ENCODE peak calls at places on chromosomes 5 and 9, in nine cellular contexts. F is heart right ventricle, C is adipocyte, H is ovary, G is kidney, A is testis, B is GM23338, I is A673, J is breast epithelium. L is an unnamed sample.

GRCh38 chr5:170623576-170624181 is 119.9 kb downstream of the KCNIP1 start:
- DNase-seq in B (peak; percentile 93), J (peak; percentile 44), G (no peak), H (no peak), A (peak; percentile 74), I (peak; percentile 56), C (peak; percentile 37), F (no peak), L (peak; percentile 49)

GRCh38 chr9:19992556-19992955 is 203.7 kb upstream of the SLC24A2 start:
- DNase-seq in A (no peak), B (no peak), C (peak; percentile 34), H (no peak), I (no peak), G (no peak), F (no peak), J (no peak), L (no peak)

GRCh38 chr5:137605377-137605776 is 106.3 kb upstream of the SPOCK1 start:
- DNase-seq in A (no peak), F (no peak), B (peak; percentile 62), G (no peak), H (no peak), C (peak; percentile 49), I (peak; percentile 52), J (no peak), L (no peak)

GRCh38 chr5:119063579-119064379 is 7.1 kb upstream of the DMXL1 start:
- DNase-seq in A (no peak), J (no peak), B (no peak), H (no peak), F (no peak), I (peak; percentile 15), G (no peak), C (peak; percentile 75), L (no peak)

GRCh38 chr9:82117025-82117424 is 128.5 kb downstream of the SPATA31D1 start:
- DNase-seq in B (no peak), A (peak; percentile 38), F (peak; percentile 10), C (peak; percentile 68), H (no peak), G (no peak), I (no peak), J (no peak), L (no peak)

GRCh38 chr9:35675732-35676392 is 2.1 kb downstream of the CA9 start:
- DNase-seq in H (peak; percentile 71), G (peak; percentile 86), I (peak; percentile 38), A (peak; percentile 57), J (no peak), C (peak; percentile 50), F (peak; percentile 49), B (peak; percentile 96), L (no peak)

GRCh38 chr5:133779828-133780475 is 167.6 kb upstream of the FSTL4 start:
- DNase-seq in C (no peak), H (no peak), B (peak; percentile 49), I (no peak), J (no peak), A (no peak), F (no peak), G (no peak), L (no peak)

GRCh38 chr5:106312360-106312759 is 1358.4 kb downstream of the EFNA5 start:
- DNase-seq in H (no peak), F (no peak), A (no peak), B (no peak), J (no peak), G (no peak), C (peak; percentile 72), I (no peak), L (no peak)

GRCh38 chr5:124905756-124906155 is 159.3 kb upstream of the ZNF608 start:
- DNase-seq in H (no peak), B (no peak), A (no peak), F (no peak), I (no peak), J (no peak), G (no peak), C (no peak), L (peak; percentile 15)

DNA sequence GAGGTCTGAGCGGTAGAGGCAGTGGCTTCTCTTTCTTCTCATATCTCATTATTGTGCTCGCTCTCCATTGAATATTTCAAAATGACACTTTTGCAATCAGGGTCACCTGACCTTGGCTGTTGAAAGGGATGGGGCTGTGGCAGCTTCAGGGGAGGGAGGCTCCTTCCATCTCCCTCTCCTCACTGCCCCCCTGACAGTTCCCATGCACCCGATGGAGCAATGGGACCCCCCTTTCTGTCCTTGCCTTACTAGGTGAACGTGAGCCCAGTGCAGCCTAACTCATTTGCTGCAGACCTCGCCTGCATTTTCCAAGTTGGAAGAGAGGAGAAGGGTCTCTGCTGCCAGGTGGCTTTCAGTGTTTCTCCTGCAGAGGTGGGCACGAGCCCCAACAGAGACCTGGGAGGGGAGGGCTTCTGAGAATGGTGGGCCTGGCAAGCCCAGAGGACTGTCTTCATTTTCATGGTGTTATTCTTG is 17.9 kb downstream of the STC2 start:
- DNase-seq in J (no peak), H (no peak), F (no peak), I (no peak), G (peak; percentile 58), C (no peak), B (no peak), A (no peak), L (no peak)
- H3K4me3 ChIP-seq in J (no peak overlapping the region), H (no peak overlapping the region), F (no peak overlapping the region), I (no peak overlapping the region), G (no peak overlapping the region), C (peak overlapping the region; percentile 67), B (no peak overlapping the region), A (no peak overlapping the region), L (no peak overlapping the region)

GRCh38 chr9:136387217-136387616 is 12.8 kb downstream of the SNAPC4 start:
- DNase-seq in G (peak; percentile 49), B (no peak), F (no peak), C (no peak), J (no peak), H (no peak), A (no peak), I (no peak), L (no peak)
- H3K36me3 ChIP-seq in G (peaks cover 18% of the 10 kb centered on the region), B (peaks cover 26% of the 10 kb centered on the region), F (peaks cover 97% of the 10 kb centered on the region), C (peaks cover 74% of the 10 kb centered on the region), J (peaks cover 5% of the 10 kb centered on the region), H (no peaks in the 10 kb centered on the region), A (no peaks in the 10 kb centered on the region), I (peaks cover 68% of the 10 kb centered on the region), L (peaks cover 82% of the 10 kb centered on the region)

GRCh38 chr5:35880166-35880565 is 23.5 kb downstream of the IL7R start:
- DNase-seq in I (no peak), H (no peak), A (no peak), G (no peak), J (no peak), C (no peak), F (no peak), B (no peak), L (no peak)

GRCh38 chr5:35881758-35882157 is 25.1 kb downstream of the IL7R start:
- DNase-seq in A (no peak), J (no peak), I (no peak), F (no peak), G (no peak), C (no peak), H (no peak), B (no peak), L (no peak)

GRCh38 chr5:35877655-35878054 is 21.0 kb downstream of the IL7R start:
- DNase-seq in F (no peak), G (no peak), A (no peak), H (no peak), I (no peak), C (no peak), J (no peak), B (no peak), L (no peak)

GRCh38 chr5:35878079-35878478 is 21.4 kb downstream of the IL7R start:
- DNase-seq in J (no peak), F (no peak), I (no peak), C (no peak), A (no peak), B (no peak), G (no peak), H (no peak), L (no peak)

GRCh38 chr5:35879649-35880048 is 23.0 kb downstream of the IL7R start:
- DNase-seq in B (no peak), F (no peak), G (no peak), A (no peak), C (no peak), H (no peak), J (no peak), I (no peak), L (no peak)
- H3K4me1 ChIP-seq in B (no peaks in the 10 kb centered on the region), F (no peaks in the 10 kb centered on the region), G (no peaks in the 10 kb centered on the region), A (no peaks in the 10 kb centered on the region), C (peaks cover 20% of the 10 kb centered on the region), H (no peaks in the 10 kb centered on the region), J (no peaks in the 10 kb centered on the region), I (peaks cover 12% of the 10 kb centered on the region), L (no peaks in the 10 kb centered on the region)

DNA sequence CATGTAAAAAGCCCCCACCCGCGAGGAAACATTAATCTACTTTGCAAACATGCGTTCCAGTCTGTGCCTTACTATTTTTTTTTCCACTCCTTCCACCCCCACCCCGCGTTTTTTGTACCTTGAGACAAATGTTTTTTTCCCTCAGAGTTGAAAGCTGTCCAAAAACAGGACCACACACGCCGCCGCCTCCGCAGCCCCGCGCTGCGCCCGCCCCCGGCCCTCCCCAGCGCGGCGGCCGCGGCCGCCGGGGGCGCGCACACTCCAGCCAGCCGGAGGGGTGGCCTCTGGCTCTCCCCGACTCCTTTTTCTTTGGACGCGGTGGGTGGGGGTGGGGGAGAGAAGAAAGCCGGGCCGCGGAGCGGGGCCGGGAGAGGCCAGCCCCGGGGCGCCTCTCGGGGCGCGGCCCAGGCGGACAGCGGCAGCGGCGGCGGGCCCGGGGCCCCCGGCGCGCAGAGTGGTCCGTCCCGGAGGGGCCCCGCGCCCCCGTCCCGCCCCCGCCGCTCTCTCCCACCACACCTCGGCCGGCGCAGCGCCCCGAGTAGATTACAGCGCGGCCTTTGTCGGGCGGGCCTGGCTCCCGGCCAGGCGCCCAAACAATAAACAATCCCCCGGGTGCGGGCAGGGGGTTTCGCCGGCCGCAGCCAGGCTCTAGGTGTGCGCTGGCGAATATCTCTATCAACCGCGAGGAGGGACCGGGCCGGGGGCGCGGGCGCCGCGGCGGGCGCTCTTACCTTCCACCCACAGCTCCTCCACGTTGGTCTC is 10.9 kb downstream of the PTCH1 start:
- DNase-seq in G (peak; percentile 87), A (peak; percentile 78), I (peak; percentile 78), J (no peak), H (peak; percentile 82), B (peak; percentile 77), F (peak; percentile 58), C (peak; percentile 76), L (peak; percentile 76)
- H3K4me3 ChIP-seq in G (peak overlapping the region; percentile 94), A (peak overlapping the region; percentile 94), I (peak overlapping the region; percentile 84), J (peak overlapping the region; percentile 71), H (peak overlapping the region; percentile 72), B (peak overlapping the region; percentile 87), F (peak overlapping the region; percentile 81), C (peak overlapping the region; percentile 96), L (peak overlapping the region; percentile 71)

GRCh38 chr9:121771851-121772599 is 120.6 kb downstream of the DAB2IP start:
- DNase-seq in C (no peak), B (no peak), F (no peak), A (peak; percentile 84), G (peak; percentile 56), H (peak; percentile 38), J (peak; percentile 34), I (no peak), L (no peak)
- H3K36me3 ChIP-seq in C (peaks cover 22% of the 10 kb centered on the region), B (peaks cover 11% of the 10 kb centered on the region), F (peaks cover 100% of the 10 kb centered on the region), A (no peaks in the 10 kb centered on the region), G (peaks cover 54% of the 10 kb centered on the region), H (no peaks in the 10 kb centered on the region), J (peaks cover 7% of the 10 kb centered on the region), I (peaks cover 7% of the 10 kb centered on the region), L (peaks cover 18% of the 10 kb centered on the region)

GRCh38 chr9:26669641-26670040 is 223.0 kb downstream of the CAAP1 start:
- DNase-seq in F (no peak), H (no peak), B (no peak), J (no peak), G (no peak), I (no peak), C (no peak), A (no peak), L (peak; percentile 37)
- H3K4me1 ChIP-seq in F (no peaks in the 10 kb centered on the region), H (no peaks in the 10 kb centered on the region), B (no peaks in the 10 kb centered on the region), J (no peaks in the 10 kb centered on the region), G (no peaks in the 10 kb centered on the region), I (no peaks in the 10 kb centered on the region), C (no peaks in the 10 kb centered on the region), A (no peaks in the 10 kb centered on the region), L (peaks cover 20% of the 10 kb centered on the region)